ENCODE peak calls at places on chromosomes 11 and 22, in ten cellular contexts. T, O, C, Z, U, Q, A, N, J and L are unnamed samples.

GRCh38 chr11:122343247-122343646 is 227.2 kb upstream of the BLID start:
- DNase-seq in Q (no peak), C (no peak), J (no peak), O (no peak), U (no peak), A (no peak), Z (no peak), T (no peak), N (no peak), L (no peak)

GRCh38 chr22:19877626-19878339 is 23.1 kb upstream of the GNB1L start:
- DNase-seq in Z (peak; percentile 61), N (peak; percentile 71), C (peak; percentile 11), T (peak; percentile 58), O (peak; percentile 62), Q (peak; percentile 8), A (no peak), U (no peak), J (peak; percentile 64), L (no peak)

GRCh38 chr11:132142102-132142501 is 771.7 kb downstream of the NTM start:
- DNase-seq in Q (no peak), O (no peak), N (no peak), C (no peak), Z (no peak), A (no peak), U (no peak), T (no peak), J (no peak), L (no peak)

GRCh38 chr11:120208777-120209176 is 2.1 kb upstream of the OAF start:
- DNase-seq in U (no peak), Z (no peak), T (peak; percentile 75), C (peak; percentile 94), O (no peak), N (no peak), J (no peak), Q (no peak), A (no peak), L (no peak)

GRCh38 chr11:47791774-47792173 is 24.6 kb upstream of the FNBP4 start:
- DNase-seq in A (no peak), T (peak; percentile 28), O (no peak), Q (no peak), C (no peak), U (no peak), Z (no peak), N (no peak), J (no peak), L (no peak)

GRCh38 chr11:35366798-35367197 is 52.6 kb downstream of the SLC1A2 start:
- DNase-seq in Z (no peak), Q (no peak), A (no peak), C (no peak), T (no peak), O (no peak), N (no peak), J (no peak), U (no peak), L (no peak)

GRCh38 chr11:133934599-133935550 is 21.9 kb downstream of the IGSF9B start:
- DNase-seq in Q (no peak), O (no peak), U (no peak), Z (peak; percentile 71), A (peak; percentile 69), N (peak; percentile 72), T (peak; percentile 19), J (no peak), C (no peak), L (no peak)

GRCh38 chr22:46052801-46053562 is 76.0 kb upstream of the WNT7B start:
- DNase-seq in A (no peak), Z (peak; percentile 85), N (peak; percentile 89), J (peak; percentile 83), O (peak; percentile 77), U (no peak), T (no peak), C (peak; percentile 71), Q (peak; percentile 72), L (no peak)

GRCh38 chr11:134001596-134001995 is 44.8 kb upstream of the IGSF9B start:
- DNase-seq in U (no peak), C (no peak), J (no peak), A (no peak), T (no peak), Q (no peak), O (peak; percentile 46), N (peak; percentile 59), Z (no peak), L (no peak)

GRCh38 chr11:118618115-118618990 is 10.9 kb downstream of the PHLDB1 start:
- DNase-seq in T (peak; percentile 96), A (no peak), J (peak; percentile 82), U (no peak), C (peak; percentile 74), Q (no peak), Z (peak; percentile 61), N (peak; percentile 74), O (peak; percentile 86), L (no peak)

GRCh38 chr11:109120341-109120740 is 301.6 kb upstream of the C11orf87 start:
- DNase-seq in J (no peak), U (no peak), C (no peak), A (no peak), O (no peak), T (no peak), Q (no peak), N (no peak), Z (no peak), L (no peak)

GRCh38 chr11:31340903-31341572 is 28.5 kb downstream of the DCDC1 start:
- DNase-seq in U (no peak), C (no peak), O (no peak), J (no peak), Z (no peak), Q (peak; percentile 12), A (peak; percentile 22), T (peak; percentile 41), N (no peak), L (no peak)

GRCh38 chr22:36340621-36341020 is 47.1 kb downstream of the MYH9 start:
- DNase-seq in C (no peak), Q (no peak), A (peak; percentile 19), U (no peak), N (no peak), J (no peak), Z (no peak), O (no peak), T (no peak), L (peak; percentile 35)
- H3K36me3 ChIP-seq in C (no peaks in the 10 kb centered on the region), Q (no peaks in the 10 kb centered on the region), A (peaks cover 62% of the 10 kb centered on the region), U (peaks cover 76% of the 10 kb centered on the region), N (peaks cover 95% of the 10 kb centered on the region), J (peaks cover 54% of the 10 kb centered on the region), Z (peaks cover 94% of the 10 kb centered on the region), O (no peaks in the 10 kb centered on the region), T (peaks cover 80% of the 10 kb centered on the region), L (peaks cover 58% of the 10 kb centered on the region)

DNA sequence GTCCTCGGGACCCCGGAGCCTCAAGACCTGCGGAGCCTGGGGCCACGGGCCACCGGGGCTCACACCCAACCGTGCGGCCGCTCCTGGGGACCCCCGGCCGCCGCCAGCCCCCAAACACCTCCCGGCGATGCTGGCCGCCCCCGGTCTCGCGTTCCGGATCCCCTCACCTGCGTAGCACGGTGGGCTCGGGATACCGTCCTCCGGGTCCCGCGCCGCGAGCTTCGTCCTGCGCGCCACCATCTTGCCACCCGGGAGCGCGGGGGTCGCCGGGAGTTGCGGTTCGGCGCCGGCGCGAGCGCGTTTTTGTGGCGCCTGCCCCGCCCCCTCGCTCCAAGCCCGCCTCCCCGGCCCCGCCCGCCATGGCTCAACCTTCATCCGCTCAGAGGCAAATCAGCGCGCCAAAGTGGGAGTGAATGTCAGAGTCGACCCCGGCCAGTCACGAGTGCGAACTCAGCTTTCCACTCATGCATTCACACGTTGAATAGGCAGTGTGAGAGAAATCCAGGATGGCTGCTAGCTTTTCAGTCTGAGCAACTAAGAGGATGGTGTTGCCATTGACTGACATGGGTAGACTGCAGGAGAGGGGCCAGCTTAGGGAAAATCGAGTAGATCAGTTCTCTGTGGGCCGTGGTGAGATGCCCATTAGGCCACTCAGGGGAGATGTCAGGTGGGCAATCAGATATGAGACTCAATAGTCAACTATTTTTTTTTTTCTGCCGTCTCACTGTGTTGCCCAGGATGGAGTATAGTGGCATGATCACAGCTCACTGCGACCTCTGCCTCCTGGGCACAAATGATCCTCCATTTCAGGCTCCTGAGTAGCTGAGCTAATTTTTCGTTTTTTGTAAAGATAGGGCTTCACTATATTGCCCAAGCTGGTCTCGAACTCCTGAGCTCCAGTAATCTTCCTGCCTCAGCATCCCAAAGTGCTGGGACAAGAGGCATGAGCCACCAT is 28.3 kb downstream of the SERHL2 start:
- DNase-seq in Q (peak; percentile 75), O (peak; percentile 94), Z (peak; percentile 93), J (peak; percentile 92), N (peak; percentile 94), A (peak; percentile 84), U (peak; percentile 88), C (peak; percentile 80), T (peak; percentile 59), L (peak; percentile 76)
- H3K36me3 ChIP-seq in Q (peaks cover 4% of the 10 kb centered on the region), O (no peaks in the 10 kb centered on the region), Z (peaks cover 74% of the 10 kb centered on the region), J (peaks cover 61% of the 10 kb centered on the region), N (peaks cover 59% of the 10 kb centered on the region), A (peaks cover 52% of the 10 kb centered on the region), U (peaks cover 61% of the 10 kb centered on the region), C (no peaks in the 10 kb centered on the region), T (peaks cover 49% of the 10 kb centered on the region), L (peaks cover 18% of the 10 kb centered on the region)

GRCh38 chr22:29689201-29689871 is 30.5 kb upstream of the CABP7 start:
- DNase-seq in C (no peak), A (no peak), N (no peak), O (no peak), T (no peak), U (no peak), Q (no peak), Z (no peak), J (no peak), L (no peak)

GRCh38 chr22:29683536-29683935 is 36.3 kb upstream of the CABP7 start:
- DNase-seq in U (no peak), N (no peak), Q (no peak), C (no peak), A (no peak), Z (no peak), O (no peak), J (no peak), T (no peak), L (no peak)

GRCh38 chr22:29689872-29690213 is 30.0 kb upstream of the CABP7 start:
- DNase-seq in O (no peak), T (peak; percentile 55), Z (peak; percentile 87), N (peak; percentile 86), J (no peak), Q (peak; percentile 63), A (peak; percentile 83), U (peak; percentile 30), C (peak; percentile 71), L (no peak)

GRCh38 chr22:29679316-29679715 is 40.5 kb upstream of the CABP7 start:
- DNase-seq in Q (no peak), U (no peak), A (no peak), Z (no peak), T (peak; percentile 19), O (no peak), J (no peak), C (no peak), N (no peak), L (no peak)

DNA sequence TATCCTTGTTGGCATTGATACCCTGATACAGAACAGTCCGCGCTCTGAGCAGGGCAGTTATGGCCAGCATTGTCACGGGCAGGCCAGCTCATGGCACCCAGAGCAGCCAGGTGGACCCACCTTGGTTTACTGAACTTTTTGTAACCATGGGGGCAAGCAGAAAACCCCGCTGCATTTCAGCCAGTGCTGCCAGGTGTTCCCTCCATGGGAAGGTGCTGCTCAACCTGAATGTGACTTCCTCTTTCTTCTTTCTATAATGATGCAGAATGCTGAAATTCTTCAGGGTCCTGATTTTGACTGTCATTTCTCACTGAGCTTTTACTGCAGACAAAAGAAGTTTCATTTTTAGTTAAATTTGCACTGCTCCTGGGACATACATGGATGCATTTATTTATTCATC is 35.6 kb upstream of the CABP7 start:
- DNase-seq in N (no peak), Z (no peak), T (no peak), A (no peak), O (no peak), U (no peak), J (no peak), C (no peak), Q (no peak), L (no peak)
- H3K36me3 ChIP-seq in N (peaks cover 54% of the 10 kb centered on the region), Z (peaks cover 81% of the 10 kb centered on the region), T (peaks cover 45% of the 10 kb centered on the region), A (peaks cover 43% of the 10 kb centered on the region), O (no peaks in the 10 kb centered on the region), U (peaks cover 80% of the 10 kb centered on the region), J (peaks cover 73% of the 10 kb centered on the region), C (no peaks in the 10 kb centered on the region), Q (peaks cover 4% of the 10 kb centered on the region), L (peaks cover 25% of the 10 kb centered on the region)

GRCh38 chr22:35209203-35209602 is 48.1 kb upstream of the HMGXB4 start:
- DNase-seq in J (no peak), Q (no peak), O (no peak), N (no peak), A (no peak), U (no peak), T (no peak), C (no peak), Z (no peak), L (no peak)
- H3K36me3 ChIP-seq in J (no peaks in the 10 kb centered on the region), Q (no peaks in the 10 kb centered on the region), O (no peaks in the 10 kb centered on the region), N (no peaks in the 10 kb centered on the region), A (peaks cover 4% of the 10 kb centered on the region), U (no peaks in the 10 kb centered on the region), T (no peaks in the 10 kb centered on the region), C (no peaks in the 10 kb centered on the region), Z (no peaks in the 10 kb centered on the region), L (no peaks in the 10 kb centered on the region)